ENCODE peak calls at places on chromosome 6, in five cellular contexts. W, U, P, B and X are unnamed samples.
A peak's percentile ranks its signal among the peaks of the same experiment; 100 is the strongest.

GRCh38 chr6:3232017-3232838 is 4.8 kb upstream of the TUBB2B start:
- DNase-seq in P (no peak), B (no peak), U (no peak), W (no peak), X (no peak)

GRCh38 chr6:163782436-163783003 is 368.0 kb downstream of the QKI start:
- DNase-seq in U (no peak), P (no peak), B (no peak), W (no peak), X (no peak)

GRCh38 chr6:6634735-6635075 is 46.2 kb downstream of the LY86 start:
- DNase-seq in P (no peak), W (no peak), U (no peak), B (no peak), X (no peak)

GRCh38 chr6:35319346-35320030 is 21.9 kb downstream of the DEF6 start:
- DNase-seq in W (no peak), U (no peak), B (no peak), P (no peak), X (no peak)

GRCh38 chr6:88870728-88871330 is 92.6 kb downstream of the RNGTT start:
- DNase-seq in B (no peak), U (peak; percentile 29), P (no peak), W (peak; percentile 50), X (peak; percentile 28)

GRCh38 chr6:165245287-165245686 is 64.1 kb downstream of the C6orf118 start:
- DNase-seq in B (no peak), W (no peak), P (no peak), U (no peak), X (no peak)

GRCh38 chr6:31763617-31763940 is 1.1 kb downstream of the SAPCD1 start:
- DNase-seq in W (peak; percentile 68), U (no peak), B (no peak), P (no peak), X (no peak)

GRCh38 chr6:51025082-51025777 is 206.6 kb downstream of the TFAP2B start:
- DNase-seq in P (no peak), W (peak; percentile 18), B (peak; percentile 69), U (no peak), X (no peak)

GRCh38 chr6:137861550-137862337 is 5.3 kb upstream of the TNFAIP3 start:
- DNase-seq in P (no peak), B (no peak), U (no peak), W (no peak), X (no peak)

GRCh38 chr6:131524695-131525336 is 48.2 kb upstream of the ARG1 start:
- DNase-seq in W (no peak), B (no peak), U (no peak), P (no peak), X (no peak)

GRCh38 chr6:25717856-25718740 is 36.4 kb upstream of the SLC17A4 start:
- DNase-seq in U (peak; percentile 6), W (peak; percentile 39), P (no peak), B (no peak), X (peak; percentile 11)

DNA sequence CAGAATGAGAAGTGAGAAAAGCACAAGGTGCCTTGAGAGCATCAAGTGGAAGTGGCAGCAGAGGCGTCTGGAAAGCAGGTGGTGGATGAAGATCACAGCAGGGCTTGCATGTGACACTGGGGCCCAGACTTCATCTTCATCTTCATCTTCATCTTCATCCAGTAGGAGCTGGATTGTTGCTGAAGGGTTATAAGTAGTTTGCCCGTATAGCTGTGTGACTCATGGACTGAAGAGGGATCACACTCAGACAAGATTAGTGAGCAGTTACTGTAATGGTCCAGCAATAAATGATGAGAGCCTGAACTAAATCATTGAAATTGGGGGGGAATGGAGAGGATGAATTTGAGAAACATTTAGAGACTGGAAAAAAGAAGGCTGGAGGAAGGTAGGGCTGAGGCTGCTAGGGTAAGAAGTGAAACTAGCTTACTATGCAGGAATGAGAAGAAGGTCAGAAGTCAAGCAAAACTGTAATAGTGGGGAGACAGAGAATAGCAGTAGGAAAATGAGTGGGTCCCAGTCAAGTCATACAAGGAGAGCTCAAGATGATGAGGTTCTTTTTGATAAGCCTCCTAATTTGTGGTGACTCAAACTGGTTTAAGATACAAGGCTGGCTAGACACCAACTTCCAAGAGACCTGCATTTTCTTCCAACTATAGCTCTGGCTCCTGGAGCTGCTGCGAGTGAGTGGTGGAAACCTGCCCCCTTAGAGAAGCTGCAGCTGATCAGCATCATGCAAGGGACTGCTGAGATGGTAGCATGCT is 92.3 kb upstream of the BEND6 start:
- DNase-seq in U (no peak), W (no peak), B (no peak), P (no peak), X (no peak)
- H3K4me3 ChIP-seq in U (no peak overlapping the region), W (no peak overlapping the region), B (peak overlapping the region; percentile 19), P (no peak overlapping the region), X (no peak overlapping the region)

GRCh38 chr6:33809619-33810018 is 5.8 kb upstream of the MLN start:
- DNase-seq in W (no peak), P (no peak), B (no peak), U (no peak), X (no peak)

GRCh38 chr6:33813246-33813904 is 9.6 kb upstream of the MLN start:
- DNase-seq in P (no peak), W (no peak), B (no peak), U (no peak), X (no peak)

GRCh38 chr6:33814663-33814985 is 10.8 kb upstream of the MLN start:
- DNase-seq in W (no peak), U (no peak), B (no peak), P (no peak), X (no peak)

GRCh38 chr6:33813960-33814662 is 10.3 kb upstream of the MLN start:
- DNase-seq in B (no peak), P (no peak), W (no peak), U (no peak), X (no peak)

GRCh38 chr6:33812669-33813068 is 8.9 kb upstream of the MLN start:
- DNase-seq in B (no peak), P (peak; percentile 35), U (no peak), W (peak; percentile 48), X (no peak)
- TF ChIP-seq POLR2AphosphoS5 in B (no peak), P (no peak), U (no peak), W (no peak), X (no peak)

GRCh38 chr6:127458817-127459216 is 372 bp downstream of the KIAA0408 start:
- DNase-seq in B (no peak), U (no peak), W (peak; percentile 35), P (no peak), X (no peak)
- H3K4me3 ChIP-seq in B (no peak overlapping the region), U (no peak overlapping the region), W (no peak overlapping the region), P (peak overlapping the region; percentile 41), X (peak overlapping the region; percentile 20)

DNA sequence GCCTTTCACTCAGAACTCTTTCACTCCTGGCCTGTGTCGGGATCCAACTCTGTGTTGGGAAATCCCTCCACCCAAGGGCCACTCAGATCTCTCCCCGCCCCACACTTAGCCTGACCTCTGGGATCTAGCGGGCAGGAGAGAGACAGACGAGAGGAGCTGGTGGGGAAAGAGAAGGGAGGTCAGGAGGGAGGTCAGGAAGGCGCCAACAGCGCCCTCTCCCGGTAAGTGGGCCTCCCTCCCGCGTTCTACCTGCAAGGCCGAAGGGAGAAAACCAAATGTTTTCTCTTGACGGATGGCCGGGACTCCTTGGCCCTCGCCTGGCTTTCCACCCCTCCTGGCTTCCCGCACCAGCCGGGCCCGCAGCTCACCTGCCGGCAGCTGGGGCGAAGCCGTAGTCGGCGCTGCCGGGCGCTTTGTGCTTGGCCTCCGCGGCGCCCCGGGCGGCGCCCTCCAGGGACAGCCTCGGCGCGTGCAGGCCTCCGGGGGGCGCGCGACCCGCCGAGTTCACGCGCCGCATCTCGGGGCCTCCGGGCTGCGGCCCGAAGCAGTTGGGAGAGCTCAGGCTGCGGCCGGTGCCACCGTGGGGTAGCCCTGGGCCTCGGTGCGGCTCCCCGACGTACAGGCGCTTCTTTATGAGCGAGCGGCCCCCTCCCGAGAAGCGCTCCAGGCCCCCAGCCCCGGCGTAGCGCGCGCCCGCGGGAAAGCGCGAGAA is 38.2 kb downstream of the C6orf132 start:
- DNase-seq in B (no peak), U (no peak), P (peak; percentile 59), W (peak; percentile 61), X (no peak)
- TF ChIP-seq POLR2AphosphoS5 in B (no peak), U (no peak), P (no peak), W (no peak), X (no peak)

DNA sequence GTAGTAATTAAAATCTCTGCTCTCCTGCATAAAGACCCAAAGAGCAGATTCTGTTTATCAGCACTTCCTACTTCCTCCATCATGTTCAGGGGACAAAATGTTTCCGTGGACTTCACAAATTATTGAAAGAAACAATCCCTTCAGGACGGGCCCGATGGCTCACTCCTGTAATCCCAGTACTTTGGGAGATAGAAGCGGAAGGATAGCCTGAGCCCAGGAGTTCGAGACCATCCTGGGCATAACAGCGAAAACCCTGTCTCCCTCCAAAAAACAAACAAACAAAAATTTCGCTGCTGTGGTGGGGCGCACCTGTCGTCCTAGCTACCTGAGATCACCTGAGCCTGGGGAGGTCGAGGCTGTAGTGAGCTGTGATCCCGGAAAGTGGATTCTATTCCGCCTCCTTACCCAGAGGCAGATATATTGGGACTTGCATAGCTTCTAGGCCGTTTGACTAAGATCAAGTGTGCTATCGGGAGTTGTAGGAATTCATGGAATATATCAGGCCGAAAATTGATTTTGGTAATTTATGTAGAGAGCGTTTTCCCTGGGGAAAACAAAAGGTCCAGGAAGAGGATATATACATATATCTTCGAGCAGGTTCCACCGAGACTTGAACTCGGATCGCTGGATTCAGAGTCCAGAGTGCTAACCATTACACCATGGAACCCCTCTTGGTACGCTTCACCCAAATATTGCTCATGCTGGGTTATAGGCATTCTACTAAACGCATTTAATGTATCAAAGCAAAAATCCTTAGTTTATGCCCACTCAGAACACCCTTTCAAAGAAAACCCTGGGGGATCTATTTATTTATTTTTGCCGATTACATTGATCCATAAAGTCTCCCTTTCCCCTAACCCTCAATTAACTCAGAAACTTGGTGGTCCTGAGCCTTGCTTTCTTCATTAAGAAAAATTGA is 74.5 kb upstream of the ZNF184 start:
- DNase-seq in P (no peak), U (peak; percentile 74), W (peak; percentile 67), B (no peak), X (no peak)
- H3K4me3 ChIP-seq in P (no peak overlapping the region), U (peak overlapping the region; percentile 47), W (peak overlapping the region; percentile 71), B (peak overlapping the region; percentile 87), X (no peak overlapping the region)